ENCODE peak calls at places on chromosome 4, in four cellular contexts. One of them, this sample, is unnamed.

GRCh38 chr4:149932188-149932587 is 116.5 kb upstream of the IQCM start:
- DNase-seq in HCT116: no peak
- DNase-seq in mammary epithelial cell: no peak
- DNase-seq in IMR-90: no peak
- DNase-seq in this sample: no peak

GRCh38 chr4:160247091-160247656 is 1144.3 kb downstream of the RAPGEF2 start:
- DNase-seq in HCT116: no peak
- DNase-seq in mammary epithelial cell: no peak
- DNase-seq in IMR-90: no peak
- DNase-seq in this sample: no peak

GRCh38 chr4:38672247-38673071 is 8.5 kb downstream of the KLF3 start:
- DNase-seq in HCT116: no peak
- DNase-seq in mammary epithelial cell: no peak
- DNase-seq in IMR-90: no peak
- DNase-seq in this sample: no peak

GRCh38 chr4:88219099-88219498 is 60.7 kb upstream of the ABCG2 start:
- DNase-seq in HCT116: peak; percentile 28
- DNase-seq in mammary epithelial cell: peak; percentile 34
- DNase-seq in IMR-90: peak; percentile 56
- DNase-seq in this sample: peak; percentile 79

GRCh38 chr4:31193516-31193915 is 473.3 kb downstream of the PCDH7 start:
- DNase-seq in HCT116: no peak
- DNase-seq in mammary epithelial cell: no peak
- DNase-seq in IMR-90: no peak
- DNase-seq in this sample: no peak

GRCh38 chr4:73660808-73661207 is 40.6 kb upstream of the RASSF6 start:
- DNase-seq in HCT116: no peak
- DNase-seq in mammary epithelial cell: no peak
- DNase-seq in IMR-90: no peak
- DNase-seq in this sample: no peak

GRCh38 chr4:108117473-108118182 is 51.1 kb downstream of the LEF1 start:
- DNase-seq in HCT116: no peak
- DNase-seq in mammary epithelial cell: no peak
- DNase-seq in IMR-90: no peak
- DNase-seq in this sample: no peak

GRCh38 chr4:165204462-165204830 is 2.9 kb upstream of the KLHL2 start:
- DNase-seq in HCT116: no peak
- DNase-seq in mammary epithelial cell: peak; percentile 41
- DNase-seq in IMR-90: peak; percentile 63
- DNase-seq in this sample: peak; percentile 44

GRCh38 chr4:163161536-163162205 is 5.0 kb downstream of the NAF1 start:
- DNase-seq in HCT116: no peak
- DNase-seq in mammary epithelial cell: peak; percentile 46
- DNase-seq in IMR-90: peak; percentile 95
- DNase-seq in this sample: peak; percentile 57

GRCh38 chr4:184815046-184815877 is 10.5 kb downstream of the ACSL1 start:
- DNase-seq in HCT116: peak; percentile 60
- DNase-seq in mammary epithelial cell: peak; percentile 96
- DNase-seq in IMR-90: peak; percentile 74
- DNase-seq in this sample: peak; percentile 75

GRCh38 chr4:65580551-65580950 is 89.7 kb downstream of the EPHA5 start:
- DNase-seq in HCT116: no peak
- DNase-seq in mammary epithelial cell: no peak
- DNase-seq in IMR-90: no peak
- DNase-seq in this sample: peak; percentile 24

GRCh38 chr4:25564836-25565235 is 90.8 kb upstream of the SLC34A2 start:
- DNase-seq in HCT116: no peak
- DNase-seq in mammary epithelial cell: no peak
- DNase-seq in IMR-90: no peak
- DNase-seq in this sample: no peak

GRCh38 chr4:174714393-174715211 is 114.4 kb downstream of the GLRA3 start:
- DNase-seq in HCT116: peak; percentile 59
- DNase-seq in mammary epithelial cell: peak; percentile 36
- DNase-seq in IMR-90: peak; percentile 7
- DNase-seq in this sample: peak; percentile 63

GRCh38 chr4:25873632-25874129 is 10.9 kb upstream of the SEL1L3 start:
- DNase-seq in HCT116: no peak
- DNase-seq in mammary epithelial cell: no peak
- DNase-seq in IMR-90: no peak
- DNase-seq in this sample: no peak

GRCh38 chr4:791866-792630 is 33.9 kb downstream of the CPLX1 start:
- DNase-seq in HCT116: no peak
- DNase-seq in mammary epithelial cell: no peak
- DNase-seq in IMR-90: no peak
- DNase-seq in this sample: peak; percentile 12

GRCh38 chr4:1204828-1205591 is 32.6 kb upstream of the SPON2 start:
- DNase-seq in HCT116: no peak
- DNase-seq in mammary epithelial cell: no peak
- DNase-seq in IMR-90: no peak
- DNase-seq in this sample: no peak

GRCh38 chr4:72314869-72315268 is 254.2 kb downstream of the ADAMTS3 start:
- DNase-seq in HCT116: no peak
- DNase-seq in mammary epithelial cell: peak; percentile 66
- DNase-seq in IMR-90: peak; percentile 76
- DNase-seq in this sample: peak; percentile 98

GRCh38 chr4:24195976-24196736 is 306.3 kb upstream of the PPARGC1A start:
- DNase-seq in HCT116: no peak
- DNase-seq in mammary epithelial cell: no peak
- DNase-seq in IMR-90: peak; percentile 15
- DNase-seq in this sample: no peak

GRCh38 chr4:43244688-43245382 is 352.3 kb downstream of the GRXCR1 start:
- DNase-seq in HCT116: no peak
- DNase-seq in mammary epithelial cell: no peak
- DNase-seq in IMR-90: no peak
- DNase-seq in this sample: no peak

GRCh38 chr4:141153751-141154510 is 20.7 kb upstream of the RNF150 start:
- DNase-seq in HCT116: no peak
- DNase-seq in mammary epithelial cell: no peak
- DNase-seq in IMR-90: peak; percentile 59
- DNase-seq in this sample: peak; percentile 45

GRCh38 chr4:171817026-171817425 is 3.8 kb downstream of the GALNTL6 start:
- DNase-seq in HCT116: no peak
- DNase-seq in mammary epithelial cell: no peak
- DNase-seq in IMR-90: no peak
- DNase-seq in this sample: no peak

GRCh38 chr4:169254546-169254983 is 16.2 kb downstream of the SH3RF1 start:
- DNase-seq in HCT116: peak; percentile 62
- DNase-seq in mammary epithelial cell: peak; percentile 45
- DNase-seq in IMR-90: peak; percentile 87
- DNase-seq in this sample: peak; percentile 94
- H3K4me3 ChIP-seq in HCT116: peak overlapping the region; percentile 44
- H3K4me3 ChIP-seq in mammary epithelial cell: no peak overlapping the region
- H3K4me3 ChIP-seq in IMR-90: no peak overlapping the region
- H3K4me3 ChIP-seq in this sample: peak overlapping the region; percentile 38

DNA sequence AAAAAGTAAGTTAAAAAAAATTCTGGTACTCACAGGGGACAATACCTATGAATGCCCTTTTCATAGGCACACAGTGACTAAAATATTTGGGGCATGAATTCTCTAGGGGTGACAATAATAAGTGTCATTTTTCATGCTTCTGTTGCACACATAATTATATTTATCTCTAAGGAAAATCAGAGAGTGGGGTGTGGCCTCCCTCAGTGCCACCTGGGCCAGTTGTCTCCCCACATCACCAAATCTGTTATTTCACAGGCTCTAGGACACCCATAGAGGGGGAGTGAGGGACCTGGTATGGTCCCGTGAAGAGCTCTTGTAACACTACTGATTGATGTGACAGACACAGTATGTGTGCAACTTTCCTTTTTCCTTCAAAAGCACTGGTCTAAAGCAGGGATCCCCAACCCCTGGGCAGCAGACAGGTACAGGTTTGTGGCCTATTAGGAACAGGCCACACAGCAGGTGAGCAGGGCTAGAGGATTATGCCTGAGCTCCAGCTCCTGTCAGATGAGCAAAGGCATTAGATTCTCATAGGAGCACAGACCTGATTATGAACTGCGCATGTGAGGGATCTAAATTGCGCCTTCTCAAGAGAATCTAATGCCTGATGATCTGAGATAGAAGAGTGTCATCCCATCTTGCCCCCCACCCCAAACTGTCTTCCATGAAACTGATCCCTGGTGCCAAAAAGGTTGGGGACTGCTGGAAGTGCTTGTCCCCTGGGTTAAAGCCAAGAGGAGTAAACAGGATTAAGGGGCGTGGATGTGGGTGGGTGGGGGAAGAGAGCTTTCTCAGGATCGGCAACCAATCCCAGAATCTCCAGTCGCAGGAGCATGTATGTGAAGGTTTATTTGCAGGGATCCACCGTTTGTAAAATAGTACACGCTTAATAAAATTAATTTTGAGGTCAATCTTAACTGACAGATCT is 850 bp downstream of the SLC9B1 start:
- DNase-seq in HCT116: peak; percentile 26
- DNase-seq in mammary epithelial cell: no peak
- DNase-seq in IMR-90: no peak
- DNase-seq in this sample: no peak
- TF ChIP-seq CTCF in HCT116: no peak
- TF ChIP-seq CTCF in mammary epithelial cell: no peak
- TF ChIP-seq CTCF in IMR-90: no peak
- TF ChIP-seq CTCF in this sample: no peak

GRCh38 chr4:48196758-48197504 is 62.9 kb upstream of the TXK start:
- DNase-seq in HCT116: no peak
- DNase-seq in mammary epithelial cell: no peak
- DNase-seq in IMR-90: no peak
- DNase-seq in this sample: no peak
- H3K4me3 ChIP-seq in HCT116: no peak overlapping the region
- H3K4me3 ChIP-seq in mammary epithelial cell: no peak overlapping the region
- H3K4me3 ChIP-seq in IMR-90: no peak overlapping the region
- H3K4me3 ChIP-seq in this sample: no peak overlapping the region

DNA sequence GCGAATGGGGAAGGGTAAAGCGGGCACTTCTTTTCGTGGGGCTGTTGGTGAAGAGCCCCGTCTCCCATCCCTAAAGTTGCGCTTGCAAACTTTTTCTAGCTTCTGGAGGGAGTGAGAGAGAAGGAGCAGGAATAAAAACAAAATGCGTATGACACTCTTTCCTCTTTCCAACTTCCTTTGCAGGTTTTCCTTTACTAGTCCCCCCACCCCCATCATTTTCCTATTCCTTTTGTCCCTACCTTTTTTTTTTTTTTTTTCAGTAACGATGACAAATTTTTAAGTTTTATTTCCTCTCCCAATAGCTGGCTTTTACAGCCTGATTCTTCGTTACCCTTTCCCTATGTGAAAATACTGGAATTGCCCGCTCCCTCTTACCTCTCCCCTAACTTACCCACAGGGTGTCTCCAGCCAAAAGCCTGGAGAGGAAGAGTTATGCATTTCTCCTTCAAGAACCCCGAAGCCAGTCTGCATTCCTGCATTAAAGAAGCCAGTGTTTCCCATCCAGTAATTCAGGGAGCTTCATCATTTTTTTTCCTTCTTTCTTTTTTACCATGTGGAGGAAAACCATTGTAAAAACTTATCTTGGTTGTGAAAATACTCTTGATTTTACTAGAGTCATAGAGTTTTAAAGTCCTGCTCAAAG is 647 bp upstream of the ARSJ start:
- DNase-seq in HCT116: no peak
- DNase-seq in mammary epithelial cell: peak; percentile 31
- DNase-seq in IMR-90: peak; percentile 44
- DNase-seq in this sample: peak; percentile 62
- TF ChIP-seq CTCF in HCT116: no peak
- TF ChIP-seq CTCF in mammary epithelial cell: no peak
- TF ChIP-seq CTCF in IMR-90: no peak
- TF ChIP-seq CTCF in this sample: no peak

This sample was measured in fibroblast of the aortic adventitia.